ENCODE peak calls at places on chromosomes 13 and 19, in six cellular contexts. One of them, this sample, is unnamed.

GRCh38 chr13:26954981-26955380 is 194.4 kb upstream of the GPR12 start:
- DNase-seq in K562: no peak
- DNase-seq in upper lobe of left lung: no peak
- DNase-seq in NB4: no peak
- DNase-seq in IMR-90: no peak
- DNase-seq in heart left ventricle: no peak
- DNase-seq in this sample: no peak

GRCh38 chr19:32916969-32917611 is 47.5 kb upstream of the SLC7A9 start:
- DNase-seq in IMR-90: no peak
- DNase-seq in NB4: no peak
- DNase-seq in heart left ventricle: no peak
- DNase-seq in upper lobe of left lung: no peak
- DNase-seq in K562: no peak
- DNase-seq in this sample: no peak

GRCh38 chr19:2494084-2494446 is 18.1 kb downstream of the GADD45B start:
- DNase-seq in K562: no peak
- DNase-seq in IMR-90: peak
- DNase-seq in upper lobe of left lung: no peak
- DNase-seq in NB4: peak
- DNase-seq in heart left ventricle: no peak
- DNase-seq in this sample: peak

GRCh38 chr19:41801031-41801430 is 4.6 kb downstream of the CEACAM3 start:
- DNase-seq in K562: no peak
- DNase-seq in NB4: no peak
- DNase-seq in IMR-90: no peak
- DNase-seq in heart left ventricle: no peak
- DNase-seq in upper lobe of left lung: no peak
- DNase-seq in this sample: no peak

GRCh38 chr13:90591927-90592268 is 755.6 kb upstream of the MIR17HG start:
- DNase-seq in K562: no peak
- DNase-seq in heart left ventricle: no peak
- DNase-seq in NB4: no peak
- DNase-seq in upper lobe of left lung: no peak
- DNase-seq in IMR-90: no peak
- DNase-seq in this sample: no peak

GRCh38 chr19:36213793-36214387 is 575 bp downstream of the ZNF565 start:
- DNase-seq in IMR-90: peak
- DNase-seq in NB4: no peak
- DNase-seq in K562: peak
- DNase-seq in upper lobe of left lung: no peak
- DNase-seq in heart left ventricle: no peak
- DNase-seq in this sample: no peak

GRCh38 chr13:102291587-102292218 is 110.1 kb downstream of the FGF14 start:
- DNase-seq in heart left ventricle: no peak
- DNase-seq in NB4: no peak
- DNase-seq in K562: no peak
- DNase-seq in IMR-90: peak
- DNase-seq in upper lobe of left lung: no peak
- DNase-seq in this sample: no peak

GRCh38 chr13:28147489-28147888 is 9.1 kb downstream of the PAN3 start:
- DNase-seq in heart left ventricle: no peak
- DNase-seq in K562: no peak
- DNase-seq in NB4: peak
- DNase-seq in upper lobe of left lung: no peak
- DNase-seq in IMR-90: peak
- DNase-seq in this sample: no peak

GRCh38 chr13:98874029-98874397 is 103.9 kb downstream of the DOCK9 start:
- DNase-seq in upper lobe of left lung: no peak
- DNase-seq in IMR-90: no peak
- DNase-seq in NB4: no peak
- DNase-seq in heart left ventricle: no peak
- DNase-seq in K562: no peak
- DNase-seq in this sample: no peak

GRCh38 chr19:7506385-7507328 is 9.2 kb upstream of the ZNF358 start:
- DNase-seq in upper lobe of left lung: peak
- DNase-seq in K562: peak
- DNase-seq in NB4: peak
- DNase-seq in heart left ventricle: peak
- DNase-seq in IMR-90: peak
- DNase-seq in this sample: peak

GRCh38 chr13:95403349-95404140 is 102.3 kb upstream of the ABCC4 start:
- DNase-seq in IMR-90: no peak
- DNase-seq in upper lobe of left lung: no peak
- DNase-seq in K562: no peak
- DNase-seq in NB4: no peak
- DNase-seq in heart left ventricle: no peak
- DNase-seq in this sample: no peak

GRCh38 chr13:51832471-51833152 is 12.4 kb downstream of the TMEM272 start:
- DNase-seq in IMR-90: peak
- DNase-seq in upper lobe of left lung: no peak
- DNase-seq in NB4: peak
- DNase-seq in K562: no peak
- DNase-seq in heart left ventricle: no peak
- DNase-seq in this sample: peak

GRCh38 chr19:49677232-49677881 is at the start of gene PRMT1:
- DNase-seq in upper lobe of left lung: no peak
- DNase-seq in IMR-90: no peak
- DNase-seq in K562: peak
- DNase-seq in heart left ventricle: peak
- DNase-seq in NB4: peak
- DNase-seq in this sample: no peak

GRCh38 chr13:107452833-107453232 is 762.5 kb downstream of the LIG4 start:
- DNase-seq in K562: no peak
- DNase-seq in heart left ventricle: no peak
- DNase-seq in upper lobe of left lung: no peak
- DNase-seq in NB4: no peak
- DNase-seq in IMR-90: no peak
- DNase-seq in this sample: no peak

GRCh38 chr13:77040076-77040475 is 13.1 kb upstream of the FBXL3 start:
- DNase-seq in IMR-90: no peak
- DNase-seq in NB4: no peak
- DNase-seq in heart left ventricle: no peak
- DNase-seq in K562: no peak
- DNase-seq in upper lobe of left lung: no peak
- DNase-seq in this sample: no peak

GRCh38 chr19:6718741-6719539 is 1.5 kb downstream of the C3 start:
- DNase-seq in NB4: peak
- DNase-seq in heart left ventricle: peak
- DNase-seq in K562: peak
- DNase-seq in upper lobe of left lung: peak
- DNase-seq in IMR-90: no peak
- DNase-seq in this sample: no peak

GRCh38 chr13:32311188-32311897 is 3.8 kb downstream of the ZAR1L start:
- DNase-seq in NB4: no peak
- DNase-seq in IMR-90: no peak
- DNase-seq in K562: no peak
- DNase-seq in heart left ventricle: peak
- DNase-seq in upper lobe of left lung: no peak
- DNase-seq in this sample: no peak

GRCh38 chr13:107553838-107554237 is 661.5 kb downstream of the LIG4 start:
- DNase-seq in heart left ventricle: no peak
- DNase-seq in upper lobe of left lung: no peak
- DNase-seq in IMR-90: peak
- DNase-seq in NB4: no peak
- DNase-seq in K562: no peak
- DNase-seq in this sample: no peak

GRCh38 chr13:48819376-48819775 is 156.3 kb upstream of the FNDC3A start:
- DNase-seq in K562: no peak
- DNase-seq in heart left ventricle: no peak
- DNase-seq in NB4: no peak
- DNase-seq in upper lobe of left lung: no peak
- DNase-seq in IMR-90: no peak
- DNase-seq in this sample: no peak

GRCh38 chr19:49140951-49141350 is 14.2 kb downstream of the HRC start:
- DNase-seq in IMR-90: no peak
- DNase-seq in K562: no peak
- DNase-seq in upper lobe of left lung: no peak
- DNase-seq in heart left ventricle: no peak
- DNase-seq in NB4: no peak
- DNase-seq in this sample: no peak

GRCh38 chr13:97028441-97029299 is 34.4 kb upstream of the OXGR1 start:
- DNase-seq in IMR-90: peak
- DNase-seq in upper lobe of left lung: peak
- DNase-seq in heart left ventricle: no peak
- DNase-seq in NB4: peak
- DNase-seq in K562: peak
- DNase-seq in this sample: peak

GRCh38 chr13:73608157-73608516 is 526.1 kb downstream of the KLF12 start:
- DNase-seq in heart left ventricle: no peak
- DNase-seq in IMR-90: no peak
- DNase-seq in upper lobe of left lung: no peak
- DNase-seq in NB4: no peak
- DNase-seq in K562: no peak
- DNase-seq in this sample: no peak

GRCh38 chr19:42370068-42370520 is 20.0 kb downstream of the CNFN start:
- DNase-seq in upper lobe of left lung: no peak
- DNase-seq in K562: peak
- DNase-seq in NB4: no peak
- DNase-seq in heart left ventricle: no peak
- DNase-seq in IMR-90: no peak
- DNase-seq in this sample: no peak

GRCh38 chr19:49243129-49243528 is 81.9 kb downstream of the SLC6A16 start:
- DNase-seq in heart left ventricle: no peak
- DNase-seq in K562: no peak
- DNase-seq in NB4: no peak
- DNase-seq in upper lobe of left lung: no peak
- DNase-seq in IMR-90: no peak
- DNase-seq in this sample: no peak

GRCh38 chr19:30339624-30340525 is 32.3 kb upstream of the ZNF536 start:
- DNase-seq in K562: no peak
- DNase-seq in IMR-90: no peak
- DNase-seq in heart left ventricle: no peak
- DNase-seq in NB4: no peak
- DNase-seq in upper lobe of left lung: peak
- DNase-seq in this sample: no peak

GRCh38 chr19:8209965-8210659 is 942 bp downstream of the CERS4 start:
- DNase-seq in upper lobe of left lung: no peak
- DNase-seq in NB4: peak
- DNase-seq in heart left ventricle: no peak
- DNase-seq in K562: no peak
- DNase-seq in IMR-90: no peak
- DNase-seq in this sample: no peak

GRCh38 chr13:52665325-52665724 is 12.7 kb downstream of the SUGT1 start:
- DNase-seq in NB4: no peak
- DNase-seq in IMR-90: peak
- DNase-seq in K562: peak
- DNase-seq in heart left ventricle: no peak
- DNase-seq in upper lobe of left lung: no peak
- DNase-seq in this sample: no peak

GRCh38 chr13:20566424-20566916 is 487 bp upstream of the IFT88 start:
- DNase-seq in heart left ventricle: no peak
- DNase-seq in IMR-90: peak
- DNase-seq in K562: no peak
- DNase-seq in NB4: no peak
- DNase-seq in upper lobe of left lung: no peak
- DNase-seq in this sample: peak

GRCh38 chr13:32790731-32791130 is 204.5 kb downstream of the PDS5B start:
- DNase-seq in IMR-90: no peak
- DNase-seq in K562: no peak
- DNase-seq in heart left ventricle: no peak
- DNase-seq in upper lobe of left lung: no peak
- DNase-seq in NB4: peak
- DNase-seq in this sample: no peak

GRCh38 chr19:58474291-58474996 is 1.7 kb upstream of the ZNF446 start:
- DNase-seq in NB4: no peak
- DNase-seq in IMR-90: peak
- DNase-seq in heart left ventricle: no peak
- DNase-seq in K562: no peak
- DNase-seq in upper lobe of left lung: no peak
- DNase-seq in this sample: peak

GRCh38 chr19:13959141-13959961 is 7.0 kb downstream of the DCAF15 start:
- DNase-seq in heart left ventricle: no peak
- DNase-seq in upper lobe of left lung: no peak
- DNase-seq in NB4: no peak
- DNase-seq in K562: no peak
- DNase-seq in IMR-90: no peak
- DNase-seq in this sample: no peak

GRCh38 chr19:50798943-50799851 is 9.0 kb downstream of the ACP4 start:
- DNase-seq in K562: no peak
- DNase-seq in upper lobe of left lung: no peak
- DNase-seq in NB4: no peak
- DNase-seq in heart left ventricle: no peak
- DNase-seq in IMR-90: no peak
- DNase-seq in this sample: no peak

GRCh38 chr19:7348587-7349230 is at the start of gene ARHGEF18:
- DNase-seq in K562: no peak
- DNase-seq in heart left ventricle: peak
- DNase-seq in IMR-90: no peak
- DNase-seq in NB4: peak
- DNase-seq in upper lobe of left lung: peak
- DNase-seq in this sample: no peak

GRCh38 chr19:29491491-29491890 is 34.3 kb upstream of the VSTM2B start:
- DNase-seq in upper lobe of left lung: peak
- DNase-seq in heart left ventricle: no peak
- DNase-seq in K562: no peak
- DNase-seq in IMR-90: no peak
- DNase-seq in NB4: no peak
- DNase-seq in this sample: no peak

GRCh38 chr13:73984949-73985691 is 149.1 kb downstream of the KLF12 start:
- DNase-seq in IMR-90: no peak
- DNase-seq in NB4: no peak
- DNase-seq in K562: no peak
- DNase-seq in heart left ventricle: no peak
- DNase-seq in upper lobe of left lung: peak
- DNase-seq in this sample: no peak

GRCh38 chr19:28406966-28407365 is 806.0 kb downstream of the UQCRFS1 start:
- DNase-seq in IMR-90: no peak
- DNase-seq in upper lobe of left lung: no peak
- DNase-seq in K562: no peak
- DNase-seq in heart left ventricle: no peak
- DNase-seq in NB4: no peak
- DNase-seq in this sample: no peak
- TF ChIP-seq POLR2A in IMR-90: no peak
- TF ChIP-seq POLR2A in upper lobe of left lung: no peak
- TF ChIP-seq POLR2A in K562: no peak
- TF ChIP-seq POLR2A in heart left ventricle: no peak
- TF ChIP-seq POLR2A in NB4: no peak
- TF ChIP-seq POLR2A in this sample: no peak

GRCh38 chr13:40235160-40235796 is 431.2 kb downstream of the FOXO1 start:
- DNase-seq in upper lobe of left lung: no peak
- DNase-seq in K562: no peak
- DNase-seq in heart left ventricle: no peak
- DNase-seq in IMR-90: no peak
- DNase-seq in NB4: no peak
- DNase-seq in this sample: no peak
- TF ChIP-seq POLR2A in upper lobe of left lung: no peak
- TF ChIP-seq POLR2A in K562: no peak
- TF ChIP-seq POLR2A in heart left ventricle: no peak
- TF ChIP-seq POLR2A in IMR-90: no peak
- TF ChIP-seq POLR2A in NB4: no peak
- TF ChIP-seq POLR2A in this sample: no peak

GRCh38 chr19:48090281-48090802 is 20.3 kb downstream of the PLA2G4C start:
- DNase-seq in K562: no peak
- DNase-seq in NB4: peak
- DNase-seq in heart left ventricle: no peak
- DNase-seq in upper lobe of left lung: no peak
- DNase-seq in IMR-90: no peak
- DNase-seq in this sample: no peak
- TF ChIP-seq POLR2A in K562: no peak
- TF ChIP-seq POLR2A in NB4: no peak
- TF ChIP-seq POLR2A in heart left ventricle: no peak
- TF ChIP-seq POLR2A in upper lobe of left lung: no peak
- TF ChIP-seq POLR2A in IMR-90: no peak
- TF ChIP-seq POLR2A in this sample: no peak

GRCh38 chr19:16143399-16144215 is at the start of gene HSH2D:
- DNase-seq in heart left ventricle: peak
- DNase-seq in NB4: peak
- DNase-seq in upper lobe of left lung: peak
- DNase-seq in IMR-90: no peak
- DNase-seq in K562: no peak
- DNase-seq in this sample: no peak
- TF ChIP-seq POLR2A in heart left ventricle: no peak
- TF ChIP-seq POLR2A in NB4: peak
- TF ChIP-seq POLR2A in upper lobe of left lung: no peak
- TF ChIP-seq POLR2A in IMR-90: no peak
- TF ChIP-seq POLR2A in K562: no peak
- TF ChIP-seq POLR2A in this sample: no peak